ENCODE peak calls at places on chromosomes 13 and 19, in five cellular contexts. One of them, this sample, is unnamed.
A peak's percentile ranks its signal among the peaks of the same experiment; 100 is the strongest.

GRCh38 chr19:3034845-3035541 is 5.9 kb upstream of the TLE2 start:
- DNase-seq in psoas muscle: peak; percentile 37
- DNase-seq in body of pancreas: no peak
- DNase-seq in RWPE1: no peak
- DNase-seq in tibial nerve: peak; percentile 41
- DNase-seq in this sample: peak; percentile 29

GRCh38 chr19:3604987-3605343 is 1.7 kb downstream of the TBXA2R start:
- DNase-seq in body of pancreas: no peak
- DNase-seq in psoas muscle: no peak
- DNase-seq in RWPE1: no peak
- DNase-seq in tibial nerve: no peak
- DNase-seq in this sample: no peak

GRCh38 chr19:32350492-32350891 is 5.1 kb downstream of the ZNF507 start:
- DNase-seq in tibial nerve: no peak
- DNase-seq in psoas muscle: no peak
- DNase-seq in RWPE1: no peak
- DNase-seq in body of pancreas: no peak
- DNase-seq in this sample: no peak

GRCh38 chr13:79549355-79550106 is 68.6 kb downstream of the NDFIP2 start:
- DNase-seq in RWPE1: no peak
- DNase-seq in tibial nerve: no peak
- DNase-seq in body of pancreas: no peak
- DNase-seq in psoas muscle: no peak
- DNase-seq in this sample: no peak

GRCh38 chr13:101970339-101970738 is 431.5 kb downstream of the FGF14 start:
- DNase-seq in tibial nerve: no peak
- DNase-seq in body of pancreas: no peak
- DNase-seq in RWPE1: no peak
- DNase-seq in psoas muscle: no peak
- DNase-seq in this sample: no peak

GRCh38 chr13:81446441-81446840 is 1105.5 kb upstream of the SPRY2 start:
- DNase-seq in body of pancreas: no peak
- DNase-seq in tibial nerve: no peak
- DNase-seq in RWPE1: no peak
- DNase-seq in psoas muscle: no peak
- DNase-seq in this sample: no peak

GRCh38 chr13:52809310-52809769 is 39.1 kb downstream of the PCDH8 start:
- DNase-seq in psoas muscle: peak; percentile 24
- DNase-seq in tibial nerve: peak; percentile 36
- DNase-seq in RWPE1: peak; percentile 79
- DNase-seq in body of pancreas: peak; percentile 70
- DNase-seq in this sample: peak; percentile 92

GRCh38 chr13:59771272-59771671 is 392.5 kb downstream of the DIAPH3 start:
- DNase-seq in psoas muscle: no peak
- DNase-seq in body of pancreas: no peak
- DNase-seq in RWPE1: peak; percentile 8
- DNase-seq in tibial nerve: no peak
- DNase-seq in this sample: no peak

GRCh38 chr13:46354143-46355087 is 32.6 kb downstream of the RUBCNL start:
- DNase-seq in psoas muscle: no peak
- DNase-seq in RWPE1: peak; percentile 90
- DNase-seq in body of pancreas: no peak
- DNase-seq in tibial nerve: no peak
- DNase-seq in this sample: peak; percentile 94

GRCh38 chr19:5694167-5694951 is 4.3 kb downstream of the RPL36 start:
- DNase-seq in psoas muscle: no peak
- DNase-seq in RWPE1: no peak
- DNase-seq in tibial nerve: no peak
- DNase-seq in body of pancreas: no peak
- DNase-seq in this sample: no peak

GRCh38 chr13:110503979-110504499 is 57.5 kb downstream of the RAB20 start:
- DNase-seq in tibial nerve: no peak
- DNase-seq in psoas muscle: no peak
- DNase-seq in body of pancreas: no peak
- DNase-seq in RWPE1: no peak
- DNase-seq in this sample: no peak

GRCh38 chr13:110498765-110499164 is 62.8 kb downstream of the RAB20 start:
- DNase-seq in body of pancreas: no peak
- DNase-seq in psoas muscle: no peak
- DNase-seq in tibial nerve: no peak
- DNase-seq in RWPE1: no peak
- DNase-seq in this sample: no peak

GRCh38 chr13:110499621-110500281 is 61.8 kb downstream of the RAB20 start:
- DNase-seq in body of pancreas: no peak
- DNase-seq in RWPE1: peak; percentile 21
- DNase-seq in psoas muscle: no peak
- DNase-seq in tibial nerve: no peak
- DNase-seq in this sample: no peak

GRCh38 chr13:110503037-110503901 is 58.3 kb downstream of the RAB20 start:
- DNase-seq in psoas muscle: peak; percentile 39
- DNase-seq in RWPE1: no peak
- DNase-seq in body of pancreas: no peak
- DNase-seq in tibial nerve: no peak
- DNase-seq in this sample: no peak

DNA sequence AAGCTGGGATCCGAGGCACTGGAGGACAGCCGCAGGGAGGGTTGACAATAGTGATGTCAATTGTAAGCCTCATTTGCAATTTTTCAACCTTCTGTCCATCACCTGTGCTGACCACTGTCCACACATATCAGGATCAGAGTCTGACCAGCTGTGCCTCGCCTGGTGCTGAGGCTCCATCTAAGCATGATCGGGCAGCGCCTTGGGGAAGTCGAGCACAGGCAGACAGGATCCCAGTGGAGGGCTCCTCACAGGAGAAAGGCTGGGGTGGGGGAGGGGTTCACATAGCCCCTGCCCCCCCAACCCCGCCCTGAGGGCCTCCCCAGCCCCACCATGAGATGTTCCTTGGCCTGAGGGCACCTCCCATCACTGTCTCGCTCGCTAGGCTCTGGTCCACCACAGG is 60.3 kb downstream of the RAB20 start:
- DNase-seq in RWPE1: no peak
- DNase-seq in body of pancreas: no peak
- DNase-seq in psoas muscle: no peak
- DNase-seq in tibial nerve: no peak
- DNase-seq in this sample: no peak
- TF ChIP-seq CTCF in RWPE1: no peak
- TF ChIP-seq CTCF in body of pancreas: no peak
- TF ChIP-seq CTCF in psoas muscle: no peak
- TF ChIP-seq CTCF in tibial nerve: no peak
- TF ChIP-seq CTCF in this sample: no peak

GRCh38 chr19:54137114-54137912 is at the start of gene CNOT3:
- DNase-seq in RWPE1: peak; percentile 99
- DNase-seq in body of pancreas: peak; percentile 99
- DNase-seq in psoas muscle: peak; percentile 100
- DNase-seq in tibial nerve: peak; percentile 97
- DNase-seq in this sample: peak; percentile 100

GRCh38 chr19:54138777-54139256 is 1.3 kb downstream of the CNOT3 start:
- DNase-seq in body of pancreas: no peak
- DNase-seq in psoas muscle: no peak
- DNase-seq in RWPE1: no peak
- DNase-seq in tibial nerve: no peak
- DNase-seq in this sample: no peak

GRCh38 chr19:54136864-54137113 is 773 bp upstream of the CNOT3 start:
- DNase-seq in RWPE1: no peak
- DNase-seq in tibial nerve: no peak
- DNase-seq in psoas muscle: no peak
- DNase-seq in body of pancreas: no peak
- DNase-seq in this sample: no peak

GRCh38 chr19:54136086-54136863 is 1.3 kb upstream of the CNOT3 start:
- DNase-seq in body of pancreas: no peak
- DNase-seq in RWPE1: no peak
- DNase-seq in psoas muscle: no peak
- DNase-seq in tibial nerve: no peak
- DNase-seq in this sample: no peak

GRCh38 chr19:54137913-54138776 is 583 bp downstream of the CNOT3 start:
- DNase-seq in RWPE1: no peak
- DNase-seq in body of pancreas: no peak
- DNase-seq in tibial nerve: no peak
- DNase-seq in psoas muscle: no peak
- DNase-seq in this sample: no peak
- TF ChIP-seq CTCF in RWPE1: no peak
- TF ChIP-seq CTCF in body of pancreas: no peak
- TF ChIP-seq CTCF in tibial nerve: no peak
- TF ChIP-seq CTCF in psoas muscle: peak; percentile 4
- TF ChIP-seq CTCF in this sample: no peak

GRCh38 chr19:58399903-58400637 is 4.6 kb downstream of the RNF225 start:
- DNase-seq in tibial nerve: no peak
- DNase-seq in RWPE1: no peak
- DNase-seq in body of pancreas: no peak
- DNase-seq in psoas muscle: no peak
- DNase-seq in this sample: no peak
- TF ChIP-seq CTCF in tibial nerve: no peak
- TF ChIP-seq CTCF in RWPE1: no peak
- TF ChIP-seq CTCF in body of pancreas: no peak
- TF ChIP-seq CTCF in psoas muscle: no peak
- TF ChIP-seq CTCF in this sample: no peak

DNA sequence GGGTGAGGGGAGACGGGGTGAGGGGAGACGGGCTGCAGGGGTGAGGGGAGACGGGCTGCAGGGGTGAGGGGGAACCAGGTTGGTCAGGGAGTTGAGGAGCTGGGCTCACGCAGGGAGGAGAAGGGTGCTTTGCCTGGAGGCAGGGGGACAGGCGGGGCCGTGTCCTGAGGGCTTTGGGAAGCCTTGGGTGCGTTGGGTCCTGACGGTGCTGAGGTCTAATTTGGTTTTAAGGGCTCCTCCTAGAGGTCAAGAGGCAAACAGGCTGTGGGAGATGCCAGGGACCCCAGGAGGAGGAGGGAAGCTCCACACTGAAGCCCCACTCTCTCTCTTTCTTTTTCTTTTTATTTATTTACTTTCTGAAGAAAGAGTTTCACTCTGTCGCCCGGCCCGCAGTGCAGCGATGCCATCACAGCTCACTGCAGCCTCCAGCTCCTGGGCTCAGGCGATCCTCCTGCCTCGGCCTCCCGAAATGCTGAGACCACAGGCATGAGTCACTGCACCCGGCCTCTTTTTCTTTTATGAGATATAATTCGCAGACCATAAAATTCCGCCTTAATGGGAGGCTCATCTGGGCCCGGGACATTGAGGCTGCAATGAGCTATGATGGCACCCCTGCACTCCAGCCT is 9.3 kb upstream of the MISP start:
- DNase-seq in body of pancreas: no peak
- DNase-seq in tibial nerve: no peak
- DNase-seq in RWPE1: no peak
- DNase-seq in psoas muscle: no peak
- DNase-seq in this sample: peak; percentile 24
- TF ChIP-seq CTCF in body of pancreas: no peak
- TF ChIP-seq CTCF in tibial nerve: no peak
- TF ChIP-seq CTCF in RWPE1: no peak
- TF ChIP-seq CTCF in psoas muscle: no peak
- TF ChIP-seq CTCF in this sample: no peak

GRCh38 chr19:18831524-18832330 is at the start of gene UPF1:
- DNase-seq in body of pancreas: peak; percentile 95
- DNase-seq in psoas muscle: peak; percentile 95
- DNase-seq in RWPE1: peak; percentile 91
- DNase-seq in tibial nerve: peak; percentile 76
- DNase-seq in this sample: peak; percentile 90

GRCh38 chr19:18833141-18833476 is 1.4 kb downstream of the UPF1 start:
- DNase-seq in body of pancreas: no peak
- DNase-seq in RWPE1: no peak
- DNase-seq in psoas muscle: no peak
- DNase-seq in tibial nerve: no peak
- DNase-seq in this sample: peak; percentile 18

GRCh38 chr19:18830488-18830887 is 1.3 kb upstream of the UPF1 start:
- DNase-seq in RWPE1: no peak
- DNase-seq in psoas muscle: no peak
- DNase-seq in body of pancreas: no peak
- DNase-seq in tibial nerve: no peak
- DNase-seq in this sample: no peak

GRCh38 chr19:18833849-18834643 is 2.3 kb downstream of the UPF1 start:
- DNase-seq in RWPE1: peak; percentile 29
- DNase-seq in tibial nerve: no peak
- DNase-seq in psoas muscle: no peak
- DNase-seq in body of pancreas: peak; percentile 52
- DNase-seq in this sample: peak; percentile 9

GRCh38 chr19:18832331-18833140 is 777 bp downstream of the UPF1 start:
- DNase-seq in RWPE1: peak; percentile 45
- DNase-seq in tibial nerve: no peak
- DNase-seq in body of pancreas: peak; percentile 60
- DNase-seq in psoas muscle: no peak
- DNase-seq in this sample: peak; percentile 44
- TF ChIP-seq CTCF in RWPE1: no peak
- TF ChIP-seq CTCF in tibial nerve: no peak
- TF ChIP-seq CTCF in body of pancreas: peak; percentile 18
- TF ChIP-seq CTCF in psoas muscle: no peak
- TF ChIP-seq CTCF in this sample: peak; percentile 26

GRCh38 chr19:29785955-29786589 is 25.7 kb upstream of the CCNE1 start:
- DNase-seq in psoas muscle: no peak
- DNase-seq in body of pancreas: no peak
- DNase-seq in RWPE1: no peak
- DNase-seq in tibial nerve: no peak
- DNase-seq in this sample: no peak
- TF ChIP-seq CTCF in psoas muscle: no peak
- TF ChIP-seq CTCF in body of pancreas: no peak
- TF ChIP-seq CTCF in RWPE1: no peak
- TF ChIP-seq CTCF in tibial nerve: no peak
- TF ChIP-seq CTCF in this sample: no peak

This sample was measured in MCF 10A.